ENCODE peak calls at places on chromosomes 1 and 21, in seven cellular contexts. G, O, U, Z, N, P and C are unnamed samples. For H3K4me1, the result is how much of the 10 kb centered on the place peaks cover.

GRCh38 chr1:22376976-22377375 is 74.7 kb upstream of the ZBTB40 start:
- DNase-seq in U (no peak), Z (peak), N (no peak), O (no peak), G (no peak), P (no peak), C (no peak)

GRCh38 chr1:1540817-1541628 is 599 bp upstream of the TMEM240 start:
- DNase-seq in P (no peak), O (no peak), Z (no peak), N (no peak), U (no peak), G (no peak), C (no peak)

GRCh38 chr1:188270497-188270896 is 1441.7 kb downstream of the PLA2G4A start:
- DNase-seq in G (no peak), N (no peak), U (no peak), P (no peak), Z (no peak), O (peak), C (no peak)

GRCh38 chr1:36977736-36978314 is 56.5 kb downstream of the GRIK3 start:
- DNase-seq in P (no peak), N (no peak), O (no peak), G (peak), U (no peak), Z (no peak), C (no peak)

GRCh38 chr1:27416387-27417111 is 24.1 kb downstream of the GPR3 start:
- DNase-seq in U (no peak), G (no peak), P (peak), Z (peak), N (peak), O (peak), C (peak)

GRCh38 chr1:75855010-75855409 is 58.3 kb downstream of the MSH4 start:
- DNase-seq in G (no peak), P (no peak), O (peak), Z (peak), N (no peak), U (no peak), C (no peak)

GRCh38 chr1:193458628-193459027 is 272.2 kb upstream of the B3GALT2 start:
- DNase-seq in G (no peak), N (no peak), P (no peak), O (peak), Z (no peak), U (no peak), C (no peak)

GRCh38 chr1:10242135-10242534 is 31.8 kb downstream of the KIF1B start:
- DNase-seq in G (no peak), O (no peak), P (no peak), U (no peak), N (no peak), Z (no peak), C (no peak)

GRCh38 chr1:9456833-9457232 is 82.4 kb upstream of the SLC25A33 start:
- DNase-seq in P (no peak), Z (no peak), U (no peak), O (no peak), G (peak), N (no peak), C (no peak)

GRCh38 chr1:1073743-1074587 is at the start of gene RNF223:
- DNase-seq in Z (no peak), G (peak), N (peak), U (no peak), O (no peak), P (no peak), C (no peak)

GRCh38 chr1:172154571-172154970 is 265.9 kb upstream of the C1orf105 start:
- DNase-seq in G (no peak), Z (peak), N (no peak), P (no peak), O (peak), U (no peak), C (no peak)

GRCh38 chr21:45302082-45303061 is 14.7 kb upstream of the POFUT2 start:
- DNase-seq in O (no peak), G (peak), U (peak), P (no peak), N (no peak), Z (no peak), C (no peak)

GRCh38 chr1:65175171-65176070 is 27.4 kb downstream of the AK4 start:
- DNase-seq in G (no peak), N (no peak), O (peak), Z (no peak), P (no peak), U (no peak), C (no peak)

GRCh38 chr1:165353731-165354671 is 2.5 kb downstream of the LMX1A start:
- DNase-seq in P (no peak), N (no peak), G (peak), U (no peak), Z (no peak), O (no peak), C (no peak)

GRCh38 chr1:19644761-19645543 is 841 bp downstream of the NBL1 start:
- DNase-seq in P (no peak), N (no peak), O (no peak), U (no peak), G (no peak), Z (peak), C (peak)

DNA sequence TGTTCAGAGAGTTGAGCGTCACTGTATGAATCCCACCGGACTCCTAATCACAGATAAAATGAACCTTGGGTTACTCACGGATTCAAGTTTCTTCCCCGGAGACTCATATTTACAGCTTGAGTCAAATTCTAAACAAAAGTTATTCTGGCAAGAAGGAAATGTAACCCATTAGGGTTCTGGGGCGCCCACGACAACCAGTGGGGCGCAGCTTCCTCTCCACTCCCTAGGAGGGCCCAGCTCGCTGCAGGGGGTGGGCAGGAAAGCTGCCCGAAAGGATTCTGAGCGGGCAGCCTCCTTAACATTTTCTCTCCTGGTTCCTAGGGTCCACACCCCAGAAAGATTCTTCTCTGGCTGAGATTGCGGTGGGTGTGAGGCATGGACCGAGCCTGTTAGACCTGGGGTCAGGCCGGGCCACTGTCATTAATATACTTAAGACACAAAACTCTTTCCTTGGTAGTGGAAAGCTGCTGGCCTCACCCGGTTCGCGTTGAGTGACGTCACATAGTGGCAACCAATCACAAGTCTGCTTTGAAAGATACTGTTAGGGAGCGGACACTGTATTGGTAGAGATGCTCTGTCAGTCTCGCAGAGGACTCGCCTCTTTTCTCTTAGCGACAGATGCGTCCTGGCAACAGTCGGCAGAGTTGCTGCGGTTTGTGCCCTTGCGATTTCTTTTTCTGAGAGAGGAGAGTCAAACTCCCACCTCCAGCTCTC is 13.6 kb upstream of the MCOLN3 start:
- DNase-seq in G (no peak), O (peak), U (peak), N (peak), P (peak), Z (peak), C (peak)
- H3K4me3 ChIP-seq in G (peak), O (peak), U (peak), N (peak), P (peak), Z (peak), C (peak)

DNA sequence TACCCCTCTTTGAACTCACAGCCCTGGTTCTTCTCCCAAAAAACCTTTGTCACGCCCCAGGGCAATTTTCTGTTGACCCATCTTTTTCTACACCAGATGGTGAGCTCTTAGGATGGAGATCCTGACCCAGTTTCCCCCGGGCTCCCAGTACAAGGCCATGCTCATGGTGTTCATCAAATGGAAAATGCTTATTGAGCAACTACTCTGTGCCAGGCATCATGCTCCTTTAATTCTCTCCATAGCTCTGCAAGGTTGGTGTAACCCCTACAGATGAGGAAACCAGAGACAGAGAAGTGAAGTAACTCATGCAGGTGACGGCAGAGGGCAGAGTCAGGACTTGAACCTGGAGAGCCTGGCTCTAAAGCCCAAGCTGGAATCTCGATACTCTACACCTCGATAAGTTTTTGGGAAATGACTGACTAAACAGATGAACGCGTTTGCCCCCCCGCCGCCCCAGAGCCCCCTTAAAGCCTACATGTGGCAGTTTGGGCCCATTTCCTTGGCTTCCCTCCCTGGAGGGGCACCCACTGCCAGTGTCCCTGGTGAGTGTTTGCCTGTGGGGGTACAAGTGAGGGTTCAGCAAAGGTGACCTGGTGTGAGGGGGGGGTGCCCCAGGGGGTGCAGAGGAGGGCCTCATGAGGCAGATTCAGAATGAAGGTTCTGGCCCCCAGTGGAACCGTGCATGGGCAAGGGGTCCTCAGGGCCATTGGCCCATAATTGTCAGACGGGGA is 30.2 kb upstream of the RUNX3 start:
- DNase-seq in Z (no peak), P (no peak), G (no peak), N (no peak), U (no peak), O (no peak), C (no peak)
- H3K4me1 ChIP-seq in Z (under half), P (under half), G (under half), N (under half), U (under half), O (under half), C (half or more)

GRCh38 chr1:111600886-111601386 is 18.7 kb upstream of the RAP1A start:
- DNase-seq in N (no peak), Z (no peak), U (no peak), G (no peak), O (no peak), P (peak), C (no peak)

GRCh38 chr1:111603979-111604378 is 15.6 kb upstream of the RAP1A start:
- DNase-seq in N (no peak), Z (no peak), U (no peak), G (no peak), P (peak), O (no peak), C (peak)

GRCh38 chr1:111602302-111602701 is 17.3 kb upstream of the RAP1A start:
- DNase-seq in P (peak), O (no peak), U (no peak), N (no peak), Z (no peak), G (no peak), C (no peak)

GRCh38 chr1:111604931-111605330 is 14.7 kb upstream of the RAP1A start:
- DNase-seq in O (peak), P (no peak), Z (peak), G (no peak), U (no peak), N (no peak), C (no peak)

DNA sequence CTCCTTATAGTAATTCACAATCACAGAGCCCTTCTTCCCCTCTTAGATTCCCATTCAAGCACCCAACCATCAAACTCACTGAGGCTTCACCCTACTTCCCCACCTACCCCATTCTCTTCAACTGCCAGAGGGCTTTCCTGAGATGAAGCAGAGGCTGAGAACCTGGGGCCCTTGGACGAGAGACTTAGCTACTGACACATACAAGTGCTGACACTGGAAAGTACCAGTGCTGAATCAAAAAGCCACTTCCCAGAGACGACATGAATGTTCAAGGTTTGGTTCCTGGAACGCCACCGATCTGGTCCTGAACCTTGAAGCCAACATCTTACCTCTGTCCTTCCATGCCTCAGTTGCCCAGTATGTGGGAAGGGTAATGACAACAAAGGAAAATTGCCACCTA is 16.6 kb upstream of the RAP1A start:
- DNase-seq in O (no peak), Z (no peak), P (no peak), N (no peak), U (no peak), G (no peak), C (no peak)
- H3K4me3 ChIP-seq in O (no peak), Z (no peak), P (peak), N (no peak), U (no peak), G (no peak), C (peak)

GRCh38 chr1:114509596-114510234 is 1.3 kb downstream of the TRIM33 start:
- DNase-seq in O (no peak), N (no peak), P (peak), U (no peak), G (no peak), Z (peak), C (no peak)
- H3K4me1 ChIP-seq in O (under half), N (under half), P (under half), U (half or more), G (under half), Z (under half), C (under half)